ENCODE peak calls at places on chromosomes 12 and 14, in ten cellular contexts. E is endodermal cell; P is activated T-cell treated with anti-CD3 and anti-CD28 coated beads for 1 hour; F is activated naive CD8-positive, alpha-beta T cell treated with anti-CD3 and anti-CD28 coated beads, Interleukin-2, amount 50 U/mL, for 24 hours; V is foreskin fibroblast; D is small intestine; L is renal cortical epithelial cell; N is GM23248; O is GM19239; Q is stimulated activated CD4-positive, alpha-beta T cell treated with anti-CD3 and anti-CD28 coated beads, Interleukin-12 subunit alpha, Interleukin-12 subunit beta, amount 100 ng/mL, for 4 hours. C is an unnamed sample.

GRCh38 chr12:13024151-13024946 is 19.8 kb upstream of the FAM234B start:
- DNase-seq in E (no peak), P (no peak), F (no peak), V (peak; percentile 76), D (no peak), L (peak; percentile 65), N (peak; percentile 90), O (no peak), Q (no peak), C (no peak)

GRCh38 chr12:67483871-67484554 is 164.5 kb upstream of the DYRK2 start:
- DNase-seq in E (no peak), P (no peak), F (no peak), V (no peak), D (peak; percentile 21), L (peak; percentile 43), N (peak; percentile 15), O (no peak), Q (no peak), C (no peak)

GRCh38 chr12:65086236-65086635 is 34.9 kb downstream of the WIF1 start:
- DNase-seq in E (no peak), P (no peak), F (no peak), V (no peak), D (no peak), L (no peak), N (no peak), O (no peak), Q (no peak), C (no peak)

GRCh38 chr14:75424496-75424895 is 3.3 kb upstream of the JDP2 start:
- DNase-seq in E (no peak), P (no peak), F (no peak), V (no peak), D (no peak), L (no peak), N (no peak), O (no peak), Q (no peak), C (no peak)

GRCh38 chr12:127296591-127296990 is 970.4 kb upstream of the TMEM132C start:
- DNase-seq in E (peak; percentile 23), P (no peak), F (no peak), V (no peak), D (no peak), L (no peak), N (no peak), O (no peak), Q (no peak), C (no peak)

GRCh38 chr14:36659010-36659821 is 2.4 kb upstream of the PAX9 start:
- DNase-seq in E (peak; percentile 55), P (no peak), F (no peak), V (no peak), D (no peak), L (no peak), N (no peak), O (no peak), Q (no peak), C (no peak)

GRCh38 chr12:67070307-67070600 is 198.9 kb upstream of the CAND1 start:
- DNase-seq in E (no peak), P (no peak), F (peak; percentile 4), V (no peak), D (no peak), L (no peak), N (peak; percentile 1), O (no peak), Q (no peak), C (no peak)

GRCh38 chr12:64236549-64236948 is 14.5 kb upstream of the KICS2 start:
- DNase-seq in E (no peak), P (no peak), F (no peak), V (no peak), D (no peak), L (peak; percentile 53), N (peak; percentile 33), O (no peak), Q (no peak), C (no peak)

GRCh38 chr12:50527086-50527726 is 22.4 kb downstream of the DIP2B start:
- DNase-seq in E (peak; percentile 19), P (no peak), F (no peak), V (no peak), D (peak; percentile 45), L (no peak), N (no peak), O (no peak), Q (no peak), C (no peak)

GRCh38 chr14:32571995-32572866 is 243.1 kb downstream of the AKAP6 start:
- DNase-seq in E (no peak), P (no peak), F (no peak), V (no peak), D (peak; percentile 75), L (peak; percentile 33), N (no peak), O (no peak), Q (no peak), C (no peak)

GRCh38 chr12:19482036-19482435 is 42.7 kb downstream of the AEBP2 start:
- DNase-seq in E (peak; percentile 59), P (no peak), F (no peak), V (no peak), D (no peak), L (peak; percentile 47), N (no peak), O (no peak), Q (no peak), C (no peak)

GRCh38 chr14:73295198-73295796 is 58.0 kb downstream of the PAPLN start:
- DNase-seq in E (no peak), P (no peak), F (no peak), V (peak; percentile 12), D (peak; percentile 58), L (peak; percentile 56), N (peak; percentile 72), O (no peak), Q (no peak), C (no peak)

GRCh38 chr12:114686421-114687268 is 2.7 kb upstream of the TBX3 start:
- DNase-seq in E (peak; percentile 93), P (no peak), F (no peak), V (no peak), D (no peak), L (no peak), N (no peak), O (no peak), Q (no peak), C (no peak)

GRCh38 chr12:131895640-131896079 is 1.2 kb downstream of the ULK1 start:
- DNase-seq in E (no peak), P (no peak), F (no peak), V (no peak), D (no peak), L (no peak), N (no peak), O (no peak), Q (peak; percentile 6), C (no peak)

GRCh38 chr14:33309081-33309480 is 370.4 kb downstream of the NPAS3 start:
- DNase-seq in E (no peak), P (no peak), F (no peak), V (no peak), D (no peak), L (peak; percentile 46), N (no peak), O (no peak), Q (no peak), C (no peak)

GRCh38 chr12:108854453-108855283 is 2.7 kb downstream of the SSH1 start:
- DNase-seq in E (no peak), P (no peak), F (no peak), V (peak; percentile 97), D (no peak), L (peak; percentile 99), N (peak; percentile 97), O (no peak), Q (no peak), C (no peak)

GRCh38 chr14:21263284-21264024 is 5.8 kb downstream of the HNRNPC start:
- DNase-seq in E (no peak), P (no peak), F (no peak), V (no peak), D (no peak), L (peak; percentile 43), N (peak; percentile 50), O (no peak), Q (no peak), C (no peak)

GRCh38 chr14:98962118-98962517 is 309.9 kb downstream of the BCL11B start:
- DNase-seq in E (no peak), P (no peak), F (no peak), V (no peak), D (no peak), L (no peak), N (no peak), O (no peak), Q (no peak), C (no peak)

GRCh38 chr14:99887407-99887806 is 94.2 kb downstream of the EML1 start:
- DNase-seq in E (no peak), P (no peak), F (no peak), V (no peak), D (no peak), L (no peak), N (no peak), O (no peak), Q (no peak), C (no peak)

GRCh38 chr14:82394916-82395315 is 861.3 kb upstream of the SEL1L start:
- DNase-seq in E (no peak), P (no peak), F (no peak), V (no peak), D (no peak), L (no peak), N (no peak), O (no peak), Q (no peak), C (no peak)

GRCh38 chr12:104303538-104304151 is at the start of gene EID3:
- DNase-seq in E (peak; percentile 97), P (peak; percentile 89), F (peak; percentile 93), V (peak; percentile 88), D (peak; percentile 83), L (no peak), N (peak; percentile 97), O (peak; percentile 75), Q (peak; percentile 88), C (peak; percentile 88)

C was measured in C1 segment of cervical spinal cord.